ENCODE peak calls at places on chromosomes 12 and 14, in ten cellular contexts. J, S, G, P, Q, X, Z, M, R and H are unnamed samples.

GRCh38 chr12:10213168-10214130 is 772 bp downstream of the GABARAPL1 start:
- DNase-seq in P (peak), S (no peak), Z (peak), J (peak), Q (peak), X (peak), M (peak), R (peak), G (peak), H (peak)

GRCh38 chr14:89813485-89814080 is 140.9 kb downstream of the EFCAB11 start:
- DNase-seq in S (no peak), P (no peak), X (peak), R (peak), Q (no peak), Z (peak), M (no peak), J (no peak), G (no peak), H (no peak)

GRCh38 chr12:111438501-111438900 is 32.8 kb downstream of the SH2B3 start:
- DNase-seq in R (peak), Z (no peak), J (peak), Q (no peak), S (no peak), M (no peak), P (peak), X (peak), G (peak), H (no peak)

GRCh38 chr14:100578552-100578951 is 8.7 kb downstream of the BEGAIN start:
- DNase-seq in S (no peak), X (peak), R (peak), J (no peak), M (no peak), G (no peak), Q (no peak), P (no peak), Z (no peak), H (no peak)

GRCh38 chr12:96053476-96054261 is 18.3 kb upstream of the LTA4H start:
- DNase-seq in X (no peak), M (no peak), Z (no peak), S (no peak), J (no peak), Q (no peak), R (no peak), P (no peak), G (no peak), H (no peak)

GRCh38 chr12:39619316-39619659 is 315 bp downstream of the ABCD2 start:
- DNase-seq in Z (no peak), Q (no peak), X (no peak), J (peak), R (no peak), G (no peak), S (no peak), P (peak), M (no peak), H (no peak)

GRCh38 chr12:97142737-97143450 is 235.8 kb downstream of the NEDD1 start:
- DNase-seq in J (no peak), P (no peak), X (no peak), Z (no peak), G (no peak), S (no peak), R (no peak), M (no peak), Q (no peak), H (no peak)

GRCh38 chr14:92391746-92392145 is 68.8 kb downstream of the SLC24A4 start:
- DNase-seq in S (no peak), M (no peak), Q (no peak), G (no peak), J (no peak), R (no peak), Z (no peak), X (no peak), P (no peak), H (no peak)

GRCh38 chr14:96299441-96299840 is 43.4 kb downstream of the BDKRB1 start:
- DNase-seq in P (no peak), S (no peak), J (no peak), G (no peak), Q (no peak), X (no peak), Z (no peak), R (no peak), M (no peak), H (no peak)

GRCh38 chr14:91261986-91262549 is 17.6 kb upstream of the GPR68 start:
- DNase-seq in R (no peak), P (no peak), G (no peak), X (no peak), S (no peak), Z (no peak), J (no peak), Q (no peak), M (no peak), H (no peak)

GRCh38 chr14:24430143-24430681 is 458 bp downstream of the KHNYN start:
- DNase-seq in S (no peak), X (peak), M (peak), R (peak), J (peak), P (peak), Z (no peak), G (peak), Q (peak), H (peak)

GRCh38 chr12:84756961-84757360 is 155.6 kb downstream of the SLC6A15 start:
- DNase-seq in X (peak), Q (no peak), Z (peak), P (no peak), G (no peak), M (no peak), J (no peak), S (no peak), R (peak), H (no peak)

GRCh38 chr12:84760091-84760490 is 152.5 kb downstream of the SLC6A15 start:
- DNase-seq in Q (no peak), J (no peak), P (no peak), X (no peak), R (no peak), M (no peak), G (no peak), S (no peak), Z (no peak), H (no peak)

GRCh38 chr12:84763112-84763511 is 149.5 kb downstream of the SLC6A15 start:
- DNase-seq in S (no peak), X (peak), P (no peak), R (peak), Z (peak), G (no peak), J (no peak), Q (no peak), M (no peak), H (no peak)

GRCh38 chr12:84757978-84758377 is 154.6 kb downstream of the SLC6A15 start:
- DNase-seq in R (peak), S (no peak), X (peak), Z (peak), J (no peak), Q (no peak), M (no peak), G (no peak), P (no peak), H (no peak)
- TF ChIP-seq CTCF in R (no peak), S (no peak), X (no peak), Z (no peak), J (no peak), Q (no peak), M (no peak), G (no peak), P (no peak), H (no peak)

GRCh38 chr12:132560831-132561783 is 49.3 kb downstream of the LRCOL1 start:
- DNase-seq in P (peak), X (peak), G (peak), Z (no peak), Q (peak), J (peak), R (peak), S (peak), M (peak), H (peak)

GRCh38 chr12:132562489-132563045 is 47.8 kb downstream of the LRCOL1 start:
- DNase-seq in R (no peak), P (no peak), X (no peak), J (peak), M (no peak), S (no peak), Q (no peak), G (no peak), Z (no peak), H (no peak)

GRCh38 chr12:132559652-132560420 is 50.5 kb downstream of the LRCOL1 start:
- DNase-seq in Z (no peak), S (no peak), P (peak), R (peak), M (peak), X (peak), G (peak), J (peak), Q (no peak), H (peak)

GRCh38 chr12:132560421-132560830 is 50.0 kb downstream of the LRCOL1 start:
- DNase-seq in Z (no peak), R (no peak), S (no peak), Q (no peak), M (peak), X (no peak), G (peak), J (peak), P (peak), H (peak)

DNA sequence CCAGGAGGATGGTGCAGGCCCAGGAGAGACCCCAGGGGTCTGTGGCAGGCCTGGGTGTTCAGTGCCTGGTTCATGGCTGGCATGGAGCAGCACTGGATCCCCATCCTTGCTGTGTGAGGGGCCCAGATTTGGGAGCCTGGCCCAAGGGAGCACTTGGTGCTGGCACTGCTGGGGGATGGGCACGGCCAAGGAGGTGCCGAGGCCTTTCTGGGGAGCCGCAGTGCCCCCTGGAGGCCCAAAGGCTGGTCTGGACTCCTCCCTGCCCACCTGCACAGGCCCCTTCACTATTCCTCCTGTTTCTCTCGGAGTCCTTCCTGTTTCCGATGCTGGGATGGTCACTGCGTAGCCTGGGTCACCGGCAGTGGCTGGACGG is 48.6 kb downstream of the LRCOL1 start:
- DNase-seq in S (no peak), R (no peak), J (peak), M (peak), Q (no peak), G (peak), X (no peak), P (no peak), Z (no peak), H (peak)
- TF ChIP-seq CTCF in S (peak), R (peak), J (peak), M (peak), Q (no peak), G (peak), X (peak), P (no peak), Z (peak), H (no peak)

GRCh38 chr12:115468087-115468510 is 784.1 kb upstream of the TBX3 start:
- DNase-seq in X (peak), G (no peak), S (no peak), Z (no peak), R (peak), M (no peak), J (no peak), P (no peak), Q (no peak), H (no peak)
- TF ChIP-seq CTCF in X (no peak), G (no peak), S (peak), Z (peak), R (peak), M (peak), J (no peak), P (no peak), Q (no peak), H (no peak)

DNA sequence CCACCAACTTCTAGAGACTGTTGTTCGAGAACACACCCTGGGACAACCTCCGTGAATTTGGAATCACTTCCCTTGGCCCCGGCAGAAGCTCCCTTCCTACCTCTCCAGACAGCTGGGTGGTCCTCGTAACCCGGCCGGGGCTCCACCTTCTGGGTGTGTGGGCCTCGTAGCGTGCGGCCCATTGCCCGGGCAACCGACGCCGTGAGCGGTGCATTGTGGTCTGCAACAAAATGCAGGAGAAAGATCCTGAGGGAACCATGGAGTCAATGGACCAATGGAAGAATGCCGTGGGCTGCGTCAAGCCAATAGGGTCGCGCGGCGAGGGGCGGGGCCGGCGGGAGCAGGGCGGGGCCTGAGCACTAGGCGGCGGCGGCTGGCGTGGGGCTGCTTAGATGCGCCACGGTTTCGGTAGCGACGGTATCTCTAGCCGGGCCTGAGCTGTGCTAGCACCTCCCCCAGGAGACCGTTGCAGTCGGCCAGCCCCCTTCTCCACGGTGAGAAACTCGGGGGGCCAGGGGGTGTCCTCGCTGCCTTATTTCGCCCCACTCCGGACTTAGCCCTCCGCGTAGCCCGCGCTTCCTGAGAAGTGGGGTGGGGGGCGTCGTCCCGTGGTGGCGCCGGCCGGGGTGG is at the start of gene DYNLL1:
- DNase-seq in J (peak), M (peak), P (peak), R (peak), G (peak), Z (peak), Q (peak), X (peak), S (peak), H (peak)
- TF ChIP-seq CTCF in J (no peak), M (no peak), P (peak), R (no peak), G (no peak), Z (no peak), Q (no peak), X (no peak), S (no peak), H (no peak)

GRCh38 chr12:71755146-71755892 is 656 bp downstream of the RAB21 start:
- DNase-seq in R (peak), Z (no peak), Q (peak), G (peak), X (peak), J (no peak), P (no peak), M (peak), S (no peak), H (peak)
- TF ChIP-seq CTCF in R (no peak), Z (no peak), Q (no peak), G (no peak), X (no peak), J (peak), P (no peak), M (peak), S (no peak), H (no peak)

GRCh38 chr12:130849561-130850417 is 10.7 kb upstream of the STX2 start:
- DNase-seq in J (no peak), Z (no peak), X (no peak), S (no peak), R (no peak), Q (no peak), G (no peak), P (peak), M (no peak), H (no peak)

GRCh38 chr12:130850418-130851021 is 11.5 kb upstream of the STX2 start:
- DNase-seq in M (no peak), J (no peak), R (no peak), X (no peak), S (no peak), Q (no peak), Z (no peak), G (no peak), P (no peak), H (no peak)

GRCh38 chr12:130847097-130847496 is 8.0 kb upstream of the STX2 start:
- DNase-seq in X (peak), R (peak), J (no peak), P (peak), Q (no peak), S (peak), M (no peak), G (no peak), Z (no peak), H (no peak)

GRCh38 chr12:130846386-130846785 is 7.3 kb upstream of the STX2 start:
- DNase-seq in S (peak), M (no peak), G (no peak), Z (peak), P (no peak), J (no peak), R (no peak), X (no peak), Q (no peak), H (no peak)
- TF ChIP-seq CTCF in S (no peak), M (no peak), G (no peak), Z (no peak), P (no peak), J (no peak), R (no peak), X (no peak), Q (no peak), H (no peak)

DNA sequence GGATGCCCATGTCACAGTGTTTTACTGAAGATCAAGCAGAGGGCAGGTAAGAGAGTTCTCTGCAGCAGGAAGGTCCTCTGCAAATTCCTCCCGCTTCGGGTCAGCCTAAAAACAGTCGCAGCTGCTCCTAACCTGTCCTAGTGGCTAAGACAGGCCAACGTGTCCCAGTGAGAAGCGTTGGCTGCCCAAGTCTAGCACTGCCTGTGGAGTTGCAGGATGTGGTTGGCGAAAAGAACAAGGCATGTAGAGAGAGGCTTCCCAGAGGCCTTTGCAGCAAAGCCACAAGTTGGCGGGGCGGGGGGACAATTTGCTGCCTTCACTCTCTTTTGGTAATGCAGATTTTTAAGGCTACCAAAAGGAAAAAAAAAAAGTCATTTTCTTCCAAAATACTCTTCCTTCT is 340.1 kb downstream of the BCL11B start:
- DNase-seq in X (no peak), P (peak), R (no peak), Z (no peak), J (no peak), G (no peak), S (no peak), M (no peak), Q (no peak), H (no peak)
- TF ChIP-seq CTCF in X (no peak), P (no peak), R (no peak), Z (no peak), J (no peak), G (no peak), S (no peak), M (no peak), Q (no peak), H (no peak)